ENCODE peak calls at places on chromosomes 3 and 15, in eight cellular contexts. D is right cardiac atrium, R is GM23248, W is ureter, P is breast epithelium, S is bronchial epithelial cell, E is left cardiac atrium, Y is vagina. X is an unnamed sample.

GRCh38 chr3:143016321-143016972 is 15.1 kb downstream of the U2SURP start:
- DNase-seq in D (no peak), R (peak; percentile 36), W (no peak), P (no peak), S (peak; percentile 48), E (no peak), Y (no peak), X (peak; percentile 13)

GRCh38 chr3:39025222-39025970 is 26.3 kb downstream of the SCN11A start:
- DNase-seq in D (no peak), R (peak; percentile 8), W (no peak), P (no peak), S (no peak), E (no peak), Y (no peak), X (peak; percentile 36)

GRCh38 chr15:72199721-72200212 is 2.2 kb upstream of the GRAMD2A start:
- DNase-seq in D (peak; percentile 67), R (peak; percentile 74), W (peak; percentile 85), P (peak; percentile 81), S (peak; percentile 67), E (peak; percentile 75), Y (no peak), X (peak; percentile 84)

GRCh38 chr3:197428117-197428761 is 127.5 kb downstream of the BDH1 start:
- DNase-seq in D (peak; percentile 58), R (peak; percentile 76), W (peak; percentile 76), P (no peak), S (peak; percentile 69), E (peak; percentile 68), Y (no peak), X (no peak)

GRCh38 chr3:130839815-130840214 is 54.1 kb upstream of the ATP2C1 start:
- DNase-seq in D (no peak), R (no peak), W (no peak), P (no peak), S (no peak), E (no peak), Y (no peak), X (peak; percentile 39)

GRCh38 chr15:58307313-58307961 is 124.4 kb upstream of the LIPC start:
- DNase-seq in D (no peak), R (peak; percentile 78), W (no peak), P (no peak), S (peak; percentile 53), E (no peak), Y (no peak), X (peak; percentile 17)

GRCh38 chr15:74053941-74054529 is 28.3 kb downstream of the GOLGA6A start:
- DNase-seq in D (peak; percentile 80), R (peak; percentile 85), W (peak; percentile 82), P (peak; percentile 84), S (peak; percentile 54), E (peak; percentile 80), Y (no peak), X (peak; percentile 85)

GRCh38 chr3:32602206-32602605 is 31.5 kb upstream of the DYNC1LI1 start:
- DNase-seq in D (no peak), R (no peak), W (no peak), P (no peak), S (no peak), E (no peak), Y (no peak), X (no peak)

GRCh38 chr3:152175576-152175883 is 93.2 kb upstream of the MBNL1 start:
- DNase-seq in D (no peak), R (peak; percentile 87), W (no peak), P (no peak), S (peak; percentile 94), E (no peak), Y (no peak), X (no peak)

GRCh38 chr3:20878676-20879075 is 692.7 kb upstream of the SGO1 start:
- DNase-seq in D (no peak), R (no peak), W (no peak), P (no peak), S (no peak), E (no peak), Y (no peak), X (no peak)

GRCh38 chr3:174051191-174051590 is 653.6 kb downstream of the NLGN1 start:
- DNase-seq in D (no peak), R (no peak), W (no peak), P (no peak), S (no peak), E (no peak), Y (no peak), X (no peak)

GRCh38 chr3:122942241-122942640 is 85.3 kb downstream of the SEMA5B start:
- DNase-seq in D (no peak), R (peak; percentile 15), W (no peak), P (no peak), S (peak; percentile 45), E (no peak), Y (no peak), X (no peak)